ENCODE peak calls at places on chromosomes 3 and 15, in nine cellular contexts. C, P, H, Q, D, X, W, M and V are unnamed samples.
A peak's percentile ranks its signal among the peaks of the same experiment; 100 is the strongest.

GRCh38 chr3:129651316-129652202 is 45.1 kb upstream of the PLXND1 start:
- DNase-seq in C (peak; percentile 62), P (no peak), H (peak; percentile 78), Q (no peak), D (no peak), X (no peak), W (peak; percentile 24), M (no peak), V (no peak)

GRCh38 chr3:57079221-57079831 is 18.9 kb downstream of the SPATA12 start:
- DNase-seq in C (peak; percentile 74), P (peak; percentile 48), H (no peak), Q (peak; percentile 37), D (no peak), X (peak; percentile 63), W (peak; percentile 31), M (no peak), V (peak; percentile 30)

GRCh38 chr3:48268381-48268935 is 27.6 kb downstream of the ZNF589 start:
- DNase-seq in C (no peak), P (peak; percentile 83), H (no peak), Q (no peak), D (no peak), X (peak; percentile 76), W (no peak), M (no peak), V (no peak)

GRCh38 chr3:127532561-127533203 is 57.9 kb downstream of the TPRA1 start:
- DNase-seq in C (no peak), P (no peak), H (no peak), Q (no peak), D (no peak), X (no peak), W (no peak), M (no peak), V (no peak)

GRCh38 chr3:141485578-141486415 is 1.0 kb upstream of the RASA2 start:
- DNase-seq in C (peak; percentile 40), P (no peak), H (peak; percentile 76), Q (no peak), D (no peak), X (peak; percentile 57), W (no peak), M (no peak), V (no peak)

GRCh38 chr15:43316007-43316968 is 14.1 kb downstream of the LCMT2 start:
- DNase-seq in C (no peak), P (peak; percentile 15), H (peak; percentile 41), Q (no peak), D (no peak), X (no peak), W (peak; percentile 83), M (no peak), V (no peak)

GRCh38 chr3:42814914-42815507 is 5.8 kb downstream of the ACKR2 start:
- DNase-seq in C (no peak), P (no peak), H (no peak), Q (no peak), D (no peak), X (no peak), W (no peak), M (no peak), V (no peak)

GRCh38 chr3:112056451-112056929 is 22.0 kb downstream of the TMPRSS7 start:
- DNase-seq in C (no peak), P (no peak), H (peak; percentile 92), Q (no peak), D (no peak), X (no peak), W (no peak), M (no peak), V (no peak)

GRCh38 chr15:45690581-45691260 is 55.9 kb downstream of the SQOR start:
- DNase-seq in C (no peak), P (no peak), H (no peak), Q (no peak), D (no peak), X (no peak), W (no peak), M (no peak), V (no peak)

GRCh38 chr3:31636693-31637442 is 104.1 kb downstream of the STT3B start:
- DNase-seq in C (no peak), P (no peak), H (no peak), Q (no peak), D (no peak), X (no peak), W (no peak), M (no peak), V (no peak)

GRCh38 chr3:125103406-125103805 is 47.6 kb upstream of the HEG1 start:
- DNase-seq in C (no peak), P (no peak), H (no peak), Q (no peak), D (no peak), X (no peak), W (no peak), M (no peak), V (no peak)

GRCh38 chr3:102006812-102007485 is 157.6 kb downstream of the NFKBIZ start:
- DNase-seq in C (peak; percentile 19), P (peak; percentile 14), H (peak; percentile 96), Q (peak; percentile 29), D (no peak), X (no peak), W (peak; percentile 64), M (no peak), V (no peak)

GRCh38 chr15:87874896-87875661 is 381.5 kb downstream of the NTRK3 start:
- DNase-seq in C (no peak), P (no peak), H (peak; percentile 65), Q (no peak), D (no peak), X (no peak), W (no peak), M (no peak), V (no peak)

GRCh38 chr3:185063431-185063830 is 89.4 kb downstream of the C3orf70 start:
- DNase-seq in C (no peak), P (no peak), H (no peak), Q (no peak), D (no peak), X (no peak), W (no peak), M (no peak), V (no peak)

DNA sequence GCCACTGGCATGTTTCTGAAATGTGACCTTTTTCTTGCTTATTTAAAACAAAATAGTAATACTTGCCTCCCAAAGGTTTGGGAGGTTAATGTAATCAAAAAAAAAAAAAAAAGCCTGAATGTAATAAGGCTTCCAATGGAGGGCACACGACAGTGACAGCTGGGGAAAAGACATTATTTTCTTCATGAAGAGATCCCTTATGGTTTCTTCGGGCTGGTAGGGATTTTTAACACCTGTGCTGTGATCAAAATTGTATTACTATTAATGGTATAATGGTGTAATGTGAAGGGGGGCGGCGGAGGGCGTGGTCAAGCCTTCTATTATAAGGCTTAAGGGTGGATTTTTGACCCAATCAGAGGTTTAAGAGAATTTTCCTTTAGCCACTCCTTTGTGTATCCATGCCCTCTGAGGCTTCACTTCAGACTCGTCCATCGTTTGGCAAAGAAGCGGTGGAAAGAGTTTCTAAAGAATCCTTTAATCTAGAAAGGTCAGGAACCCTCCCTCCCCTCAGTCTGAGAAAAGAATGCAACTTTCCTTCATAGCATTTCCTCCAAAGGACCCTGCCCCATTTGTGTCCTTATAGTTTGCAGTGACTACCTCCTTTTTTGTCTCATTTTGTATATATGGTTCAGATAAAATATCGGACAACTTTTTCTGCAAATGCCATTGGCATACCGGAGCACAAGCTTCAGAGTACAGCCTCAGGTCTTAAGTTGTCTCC is 89.5 kb upstream of the CHD2 start:
- DNase-seq in C (no peak), P (peak; percentile 76), H (peak; percentile 78), Q (peak; percentile 84), D (peak; percentile 81), X (no peak), W (peak; percentile 85), M (peak; percentile 85), V (peak; percentile 44)
- TF ChIP-seq POLR2A in C (peak; percentile 17), P (peak; percentile 42), H (peak; percentile 59), Q (peak; percentile 40), D (no peak), X (no peak), W (peak; percentile 24), M (peak; percentile 26), V (peak; percentile 29)

DNA sequence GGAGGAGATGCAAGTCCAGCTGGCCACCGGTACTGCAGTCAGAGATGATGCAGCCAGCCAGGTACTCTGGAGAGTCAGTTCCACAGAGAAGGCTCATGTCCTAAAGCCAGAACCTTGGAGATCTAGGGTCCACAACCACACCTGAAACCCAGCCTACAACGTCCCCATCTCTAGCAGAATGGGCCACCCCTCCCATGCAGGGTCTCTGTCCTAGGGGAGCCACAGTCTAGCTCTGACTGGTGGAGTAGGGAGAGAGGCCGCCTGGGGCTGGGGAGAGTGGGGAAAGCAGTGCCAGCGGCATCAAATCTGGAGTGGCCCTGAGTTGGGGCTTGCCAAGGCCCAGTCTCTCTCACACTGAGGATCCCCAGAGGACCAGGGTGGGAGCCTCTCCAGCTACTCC is 43.5 kb downstream of the PTH1R start:
- DNase-seq in C (no peak), P (peak; percentile 5), H (no peak), Q (peak; percentile 6), D (no peak), X (peak; percentile 27), W (no peak), M (no peak), V (no peak)
- TF ChIP-seq POLR2A in C (no peak), P (no peak), H (no peak), Q (no peak), D (no peak), X (no peak), W (no peak), M (no peak), V (no peak)

GRCh38 chr3:6394944-6395343 is 466.0 kb upstream of the GRM7 start:
- DNase-seq in C (no peak), P (no peak), H (no peak), Q (no peak), D (no peak), X (no peak), W (no peak), M (no peak), V (no peak)

GRCh38 chr3:6392123-6392522 is 468.8 kb upstream of the GRM7 start:
- DNase-seq in C (no peak), P (no peak), H (no peak), Q (no peak), D (no peak), X (no peak), W (no peak), M (no peak), V (no peak)
- TF ChIP-seq POLR2A in C (no peak), P (no peak), H (no peak), Q (no peak), D (no peak), X (no peak), W (no peak), M (no peak), V (no peak)

DNA sequence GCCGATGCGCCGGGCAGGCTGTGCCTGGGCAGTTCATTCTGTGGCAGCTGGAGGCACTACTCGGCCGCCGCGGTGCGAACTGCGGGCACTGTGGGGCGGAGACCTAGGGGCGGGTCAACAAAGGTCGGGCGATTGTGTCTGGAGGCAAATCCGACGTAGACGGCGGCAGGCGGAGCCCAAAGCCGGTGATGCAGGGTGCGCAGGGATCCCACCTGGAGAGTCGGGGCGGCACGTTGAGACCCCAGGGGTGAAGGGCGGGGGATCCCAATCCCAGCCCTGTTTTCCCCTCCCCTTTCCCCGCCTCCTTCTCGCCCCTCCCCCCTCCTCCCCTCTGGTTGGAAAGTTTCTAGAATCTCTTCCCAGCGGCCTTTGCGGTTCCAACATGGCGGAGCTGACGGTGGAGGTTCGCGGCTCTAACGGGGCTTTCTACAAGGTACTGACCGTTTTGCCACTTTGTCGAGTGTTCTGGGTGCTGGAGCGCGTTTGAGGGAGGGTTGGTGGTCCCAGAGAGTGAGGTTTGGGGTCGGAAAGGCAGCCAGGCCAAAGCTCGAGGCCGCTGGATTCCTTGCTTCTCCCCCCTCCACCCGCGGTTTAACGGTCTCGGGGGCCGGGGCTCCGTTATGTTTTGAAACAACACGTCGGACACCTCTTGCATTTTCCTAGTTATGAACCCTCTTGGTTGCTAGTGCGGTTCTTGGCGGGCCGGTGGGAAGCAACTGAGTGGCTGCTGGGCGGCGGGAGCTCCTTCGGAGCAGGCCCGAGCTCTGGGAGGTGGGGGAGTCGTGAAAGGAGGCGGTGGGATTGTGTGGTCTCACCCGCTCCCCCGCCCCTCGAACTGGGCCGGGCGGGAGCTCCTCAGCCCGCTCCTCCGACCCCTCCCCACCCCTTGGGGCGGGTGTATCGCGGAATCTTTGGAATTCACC is at the start of gene FXR1:
- DNase-seq in C (peak; percentile 89), P (peak; percentile 93), H (peak; percentile 69), Q (peak; percentile 92), D (peak; percentile 94), X (peak; percentile 94), W (peak; percentile 84), M (peak; percentile 74), V (peak; percentile 95)
- TF ChIP-seq POLR2A in C (peak; percentile 59), P (peak; percentile 59), H (peak; percentile 94), Q (no peak), D (no peak), X (no peak), W (peak; percentile 79), M (peak; percentile 93), V (peak; percentile 38)